ENCODE peak calls at places on chromosomes 1 and 21, in four cellular contexts. U is CD8-positive, alpha-beta T cell; H is tibial nerve; M is sigmoid colon. N is an unnamed sample.

GRCh38 chr1:155522069-155522468 is 40.5 kb downstream of the ASH1L start:
- DNase-seq in M (no peak), H (no peak), U (no peak), N (no peak)

GRCh38 chr1:235079443-235079967 is 49.1 kb downstream of the TOMM20 start:
- DNase-seq in H (no peak), U (no peak), M (no peak), N (peak)

GRCh38 chr1:217435159-217435558 is 195.7 kb downstream of the GPATCH2 start:
- DNase-seq in M (no peak), H (no peak), U (no peak), N (no peak)

GRCh38 chr1:200708161-200708560 is 30.5 kb upstream of the CAMSAP2 start:
- DNase-seq in M (no peak), U (no peak), H (no peak), N (no peak)

GRCh38 chr1:238252033-238252802 is 361.5 kb upstream of the ZP4 start:
- DNase-seq in M (no peak), H (peak), U (peak), N (no peak)

GRCh38 chr1:42913426-42914091 is 45.1 kb downstream of the SLC2A1 start:
- DNase-seq in M (no peak), H (peak), U (peak), N (no peak)

GRCh38 chr1:3401585-3402257 is 52.7 kb upstream of the ARHGEF16 start:
- DNase-seq in H (no peak), U (no peak), M (no peak), N (no peak)

GRCh38 chr1:184965889-184966860 is 8.1 kb downstream of the NIBAN1 start:
- DNase-seq in M (no peak), U (no peak), H (no peak), N (no peak)

GRCh38 chr1:77652179-77652745 is 30.2 kb downstream of the ZZZ3 start:
- DNase-seq in H (no peak), U (no peak), M (no peak), N (no peak)

GRCh38 chr1:181353526-181353925 is 129.8 kb upstream of the CACNA1E start:
- DNase-seq in U (no peak), M (no peak), H (no peak), N (no peak)

GRCh38 chr1:169108897-169109560 is 2.5 kb downstream of the ATP1B1 start:
- DNase-seq in U (no peak), M (peak), H (no peak), N (no peak)

GRCh38 chr1:194658090-194658439 is 1471.7 kb upstream of the B3GALT2 start:
- DNase-seq in H (no peak), M (no peak), U (no peak), N (no peak)

GRCh38 chr1:178500936-178501554 is 4.3 kb upstream of the CLEC20A start:
- DNase-seq in U (no peak), H (no peak), M (no peak), N (no peak)

GRCh38 chr1:169704797-169705196 is 6.6 kb downstream of the SELL start:
- DNase-seq in U (no peak), M (no peak), H (no peak), N (no peak)

GRCh38 chr1:12088607-12089006 is 25.5 kb downstream of the TNFRSF8 start:
- DNase-seq in H (no peak), U (peak), M (no peak), N (no peak)

GRCh38 chr1:211735208-211736170 is 60.1 kb upstream of the NEK2 start:
- DNase-seq in M (peak), U (no peak), H (peak), N (no peak)

GRCh38 chr1:204782118-204782700 is 88.5 kb upstream of the NFASC start:
- DNase-seq in H (no peak), M (no peak), U (no peak), N (no peak)

GRCh38 chr1:24409535-24409934 is 4.0 kb downstream of the STPG1 start:
- DNase-seq in M (no peak), U (no peak), H (no peak), N (no peak)

GRCh38 chr21:28636988-28637691 is 355.5 kb downstream of the LTN1 start:
- DNase-seq in M (no peak), U (no peak), H (no peak), N (no peak)

GRCh38 chr21:42833439-42833815 is 45.9 kb downstream of the WDR4 start:
- DNase-seq in H (no peak), M (no peak), U (peak), N (peak)

GRCh38 chr1:201714542-201715276 is 114.2 kb upstream of the IPO9 start:
- DNase-seq in M (peak), H (peak), U (no peak), N (peak)

GRCh38 chr1:156160000-156160743 is 6.8 kb downstream of the SEMA4A start:
- DNase-seq in U (no peak), M (no peak), H (no peak), N (peak)

GRCh38 chr1:236854602-236854978 is 59.5 kb downstream of the MTR start:
- DNase-seq in H (no peak), U (no peak), M (no peak), N (no peak)

GRCh38 chr21:44377922-44378645 is 24.7 kb downstream of the TRPM2 start:
- DNase-seq in U (no peak), M (no peak), H (no peak), N (peak)

GRCh38 chr21:38266732-38267131 is 9.9 kb downstream of the KCNJ15 start:
- DNase-seq in U (no peak), H (no peak), M (no peak), N (no peak)

GRCh38 chr1:176754663-176755062 is 291.7 kb downstream of the PAPPA2 start:
- DNase-seq in U (no peak), M (no peak), H (no peak), N (no peak)

GRCh38 chr1:17198476-17199258 is 6.3 kb upstream of the PADI1 start:
- DNase-seq in H (no peak), M (peak), U (no peak), N (peak)

GRCh38 chr1:154992721-154993571 is 440 bp upstream of the LENEP start:
- DNase-seq in U (no peak), M (no peak), H (no peak), N (peak)

GRCh38 chr1:24525606-24526005 is 23.0 kb downstream of the RCAN3 start:
- DNase-seq in H (no peak), U (no peak), M (no peak), N (no peak)

GRCh38 chr1:166479052-166479631 is 312.3 kb upstream of the FAM78B start:
- DNase-seq in M (no peak), U (peak), H (peak), N (no peak)

GRCh38 chr1:117794073-117794472 is 135.3 kb downstream of the GDAP2 start:
- DNase-seq in M (no peak), U (no peak), H (no peak), N (no peak)

GRCh38 chr21:46559291-46559983 is 45.4 kb downstream of the S100B start:
- DNase-seq in U (peak), H (no peak), M (peak), N (no peak)

GRCh38 chr1:221069178-221069903 is 190.1 kb downstream of the HLX start:
- DNase-seq in M (no peak), U (no peak), H (no peak), N (no peak)

GRCh38 chr1:167452483-167452882 is 65.8 kb downstream of the CD247 start:
- DNase-seq in M (peak), H (no peak), U (no peak), N (no peak)

GRCh38 chr1:159492575-159493323 is 43.1 kb downstream of the OR10J5 start:
- DNase-seq in U (no peak), H (no peak), M (no peak), N (no peak)

GRCh38 chr1:184555665-184556641 is 169.1 kb downstream of the C1orf21 start:
- DNase-seq in U (no peak), M (no peak), H (no peak), N (no peak)

GRCh38 chr1:43822040-43822439 is 111.6 kb upstream of the ARTN start:
- DNase-seq in H (peak), M (peak), U (no peak), N (no peak)

DNA sequence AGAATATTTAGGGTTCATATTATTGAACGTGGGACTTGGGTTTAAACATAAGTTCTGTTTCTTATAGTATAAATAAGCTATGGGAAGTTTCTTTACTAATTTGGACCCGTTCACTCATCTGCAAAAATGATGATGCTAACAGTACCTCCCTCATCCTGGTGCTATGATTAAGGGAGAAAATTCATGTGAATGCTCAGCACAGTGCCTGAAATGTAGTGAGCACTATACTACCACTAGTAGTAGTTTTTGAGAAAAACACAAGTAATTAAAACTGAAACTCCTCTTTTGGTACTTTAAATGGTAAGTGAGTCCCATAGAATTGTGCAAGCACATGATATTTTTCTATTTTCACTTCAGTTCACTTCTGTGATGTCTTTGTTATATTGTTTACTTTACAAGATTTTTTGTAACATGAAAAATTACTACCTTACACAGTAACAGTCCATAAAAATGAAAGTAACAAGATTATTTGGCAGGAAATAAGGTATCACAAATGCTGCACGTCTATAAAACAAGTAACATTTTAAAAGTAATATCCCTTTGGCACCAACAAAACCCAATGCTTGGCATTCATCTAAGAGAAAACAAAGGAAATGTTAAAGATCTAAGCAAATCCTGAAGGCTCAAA is 11.3 kb upstream of the PTPRC start:
- DNase-seq in H (no peak), U (no peak), M (no peak), N (no peak)
- H3K27ac ChIP-seq in H (no peak), U (peak), M (no peak), N (no peak)

GRCh38 chr1:239317948-239318347 is 68.4 kb upstream of the CHRM3 start:
- DNase-seq in U (no peak), H (no peak), M (no peak), N (no peak)

GRCh38 chr1:239321877-239322276 is 64.5 kb upstream of the CHRM3 start:
- DNase-seq in U (no peak), M (no peak), H (no peak), N (no peak)
- TF ChIP-seq CTCF in U (no peak), M (no peak), H (no peak), N (no peak)

DNA sequence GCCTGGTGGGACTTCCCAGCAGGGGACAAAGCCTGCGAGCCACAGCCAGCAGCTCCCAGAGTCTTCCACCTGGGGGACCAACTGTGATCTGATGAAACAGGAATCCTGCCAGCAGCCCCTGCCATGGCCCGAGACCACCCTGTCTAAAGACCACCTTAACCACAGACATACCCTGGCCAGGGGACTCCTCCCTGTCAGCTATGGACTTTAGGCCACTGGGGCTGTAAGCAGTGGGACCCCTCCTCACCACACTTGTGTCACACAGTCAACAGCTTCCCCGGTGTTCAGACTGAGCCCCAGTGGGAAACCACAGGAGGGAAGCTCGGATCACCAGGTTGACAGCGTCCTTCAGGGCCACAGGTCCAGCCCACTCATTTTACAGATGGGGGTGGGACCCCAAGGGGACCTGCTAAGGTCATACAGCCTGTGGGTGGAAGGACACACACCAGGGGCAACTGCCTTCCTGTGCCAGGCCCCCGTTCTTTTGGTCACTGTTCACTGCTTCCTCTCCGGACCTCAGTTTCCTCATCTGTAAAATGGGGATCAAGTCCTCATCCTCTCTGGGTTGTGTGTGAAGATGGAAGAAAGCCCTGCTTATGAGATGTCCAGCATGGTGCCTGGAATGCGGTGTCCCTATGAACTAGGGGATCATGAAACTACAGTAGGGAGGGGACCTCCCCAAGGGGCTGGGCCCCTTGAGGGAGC is 11.4 kb downstream of the EPHA2 start:
- DNase-seq in U (no peak), H (no peak), M (no peak), N (no peak)
- H3K27ac ChIP-seq in U (no peak), H (peak), M (peak), N (peak)

GRCh38 chr1:9248341-9249262 is 14.0 kb downstream of the H6PD start:
- DNase-seq in M (no peak), H (no peak), U (no peak), N (peak)

GRCh38 chr1:9249263-9249533 is 14.6 kb downstream of the H6PD start:
- DNase-seq in M (no peak), H (no peak), U (no peak), N (no peak)

GRCh38 chr1:9250336-9250585 is 15.7 kb downstream of the H6PD start:
- DNase-seq in H (no peak), M (no peak), U (no peak), N (no peak)

GRCh38 chr1:9250586-9251381 is 16.2 kb downstream of the H6PD start:
- DNase-seq in U (no peak), H (no peak), M (no peak), N (peak)

GRCh38 chr1:9249534-9250335 is 15.2 kb downstream of the H6PD start:
- DNase-seq in U (no peak), M (no peak), H (no peak), N (peak)
- TF ChIP-seq CTCF in U (peak), M (peak), H (peak), N (peak)

GRCh38 chr1:26768755-26769154 is 19.0 kb upstream of the PIGV start:
- DNase-seq in U (no peak), M (no peak), H (no peak), N (no peak)
- H3K27ac ChIP-seq in U (no peak), M (no peak), H (peak), N (no peak)

DNA sequence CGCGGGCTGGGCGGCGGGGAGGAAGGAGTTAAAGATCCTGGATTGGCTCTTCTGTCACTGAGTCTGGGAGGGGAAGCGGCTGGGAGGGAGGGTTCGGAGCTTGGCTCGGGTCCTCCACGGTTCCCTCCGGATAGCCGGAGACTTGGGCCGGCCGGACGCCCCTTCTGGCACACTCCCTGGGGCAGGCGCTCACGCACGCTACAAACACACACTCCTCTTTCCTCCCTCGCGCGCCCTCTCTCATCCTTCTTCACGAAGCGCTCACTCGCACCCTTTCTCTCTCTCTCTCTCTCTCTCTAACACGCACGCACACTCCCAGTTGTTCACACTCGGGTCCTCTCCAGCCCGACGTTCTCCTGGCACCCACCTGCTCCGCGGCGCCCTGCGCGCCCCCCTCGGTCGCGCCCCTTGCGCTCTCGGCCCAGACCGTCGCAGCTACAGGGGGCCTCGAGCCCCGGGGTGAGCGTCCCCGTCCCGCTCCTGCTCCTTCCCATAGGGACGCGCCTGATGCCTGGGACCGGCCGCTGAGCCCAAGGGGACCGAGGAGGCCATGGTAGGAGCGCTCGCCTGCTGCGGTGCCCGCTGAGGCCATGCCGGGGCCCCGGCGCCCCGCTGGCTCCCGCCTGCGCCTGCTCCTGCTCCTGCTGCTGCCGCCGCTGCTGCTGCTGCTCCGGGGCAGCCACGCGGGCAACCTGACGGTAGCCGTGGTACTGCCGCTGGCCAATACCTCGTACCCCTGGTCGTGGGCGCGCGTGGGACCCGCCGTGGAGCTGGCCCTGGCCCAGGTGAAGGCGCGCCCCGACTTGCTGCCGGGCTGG is at the start of gene NPR1:
- DNase-seq in U (peak), M (peak), H (peak), N (peak)
- TF ChIP-seq CTCF in U (no peak), M (no peak), H (no peak), N (peak)

GRCh38 chr1:86696522-86696921 is 7.9 kb upstream of the SH3GLB1 start:
- DNase-seq in U (no peak), M (no peak), H (no peak), N (no peak)
- H3K27ac ChIP-seq in U (no peak), M (no peak), H (no peak), N (no peak)